ENCODE peak calls at places on chromosomes 16 and 17, in ten cellular contexts. A is A549, C is endothelial cell of umbilical vein, Z is suprapubic skin, B is psoas muscle, Q is PC-3, W is Caco-2, S is adrenal gland, K is fibroblast of lung, E is HFF-Myc. F is an unnamed sample.

GRCh38 chr16:78675312-78675711 is 575.9 kb downstream of the WWOX start:
- DNase-seq in A (no peak), C (no peak), Z (no peak), B (no peak), Q (peak), W (no peak), S (no peak), K (peak), E (no peak), F (no peak)

GRCh38 chr17:39621523-39622379 is 5.0 kb upstream of the PPP1R1B start:
- DNase-seq in A (peak), C (peak), Z (peak), B (peak), Q (peak), W (peak), S (peak), K (peak), E (peak), F (peak)

GRCh38 chr16:8764486-8765250 is 32.8 kb downstream of the TMEM186 start:
- DNase-seq in A (no peak), C (no peak), Z (peak), B (no peak), Q (no peak), W (no peak), S (no peak), K (no peak), E (no peak), F (no peak)

GRCh38 chr17:42560246-42560645 is 1.7 kb upstream of the COASY start:
- DNase-seq in A (no peak), C (no peak), Z (no peak), B (no peak), Q (no peak), W (no peak), S (no peak), K (no peak), E (no peak), F (no peak)

GRCh38 chr17:40060887-40061480 is 1.8 kb upstream of the THRA start:
- DNase-seq in A (no peak), C (no peak), Z (no peak), B (no peak), Q (no peak), W (no peak), S (no peak), K (no peak), E (no peak), F (no peak)

GRCh38 chr17:81947189-81947588 is at the start of gene MYADML2:
- DNase-seq in A (no peak), C (no peak), Z (peak), B (no peak), Q (no peak), W (no peak), S (no peak), K (no peak), E (no peak), F (no peak)

GRCh38 chr17:30234954-30235353 is 543 bp downstream of the SLC6A4 start:
- DNase-seq in A (no peak), C (no peak), Z (no peak), B (no peak), Q (no peak), W (no peak), S (no peak), K (no peak), E (no peak), F (no peak)

GRCh38 chr17:34781071-34781470 is 180.2 kb downstream of the CCT6B start:
- DNase-seq in A (no peak), C (no peak), Z (no peak), B (no peak), Q (no peak), W (no peak), S (no peak), K (no peak), E (no peak), F (no peak)

GRCh38 chr17:69358688-69359596 is 32.0 kb upstream of the ABCA5 start:
- DNase-seq in A (no peak), C (peak), Z (no peak), B (no peak), Q (peak), W (peak), S (no peak), K (no peak), E (no peak), F (no peak)

GRCh38 chr17:40645291-40645690 is 2.3 kb downstream of the SMARCE1 start:
- DNase-seq in A (no peak), C (no peak), Z (no peak), B (no peak), Q (no peak), W (no peak), S (no peak), K (no peak), E (no peak), F (no peak)

DNA sequence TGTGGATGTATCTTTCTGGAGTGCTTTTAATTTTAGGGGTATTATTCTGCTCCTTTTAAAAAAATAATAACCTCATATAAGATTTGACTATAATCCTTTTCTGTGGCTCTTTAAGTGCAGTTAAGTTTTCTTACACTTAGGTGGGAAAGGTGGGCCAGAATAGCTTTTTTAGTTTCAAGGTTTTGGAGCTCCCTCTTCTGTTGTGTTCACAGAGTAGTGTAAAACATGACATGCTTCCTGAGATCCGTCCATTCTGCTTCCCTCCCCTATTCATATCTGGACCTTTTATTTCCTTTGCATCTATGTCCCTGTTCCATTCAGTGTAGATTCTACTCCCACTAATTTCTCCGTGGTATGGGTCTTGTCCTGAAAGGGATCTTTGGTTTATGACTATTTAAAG is 12.8 kb downstream of the LRRC36 start:
- DNase-seq in A (no peak), C (peak), Z (no peak), B (no peak), Q (peak), W (peak), S (no peak), K (peak), E (peak), F (peak)
- TF ChIP-seq CTCF in A (peak), C (no peak), Z (no peak), B (no peak), Q (peak), W (peak), S (no peak), K (peak), E (peak), F (peak)

GRCh38 chr16:85728879-85729278 is 22.0 kb downstream of the C16orf74 start:
- DNase-seq in A (no peak), C (no peak), Z (no peak), B (no peak), Q (no peak), W (no peak), S (no peak), K (no peak), E (no peak), F (no peak)
- TF ChIP-seq CTCF in A (no peak), C (peak), Z (no peak), B (no peak), Q (peak), W (no peak), S (no peak), K (peak), E (peak), F (peak)

GRCh38 chr16:55508941-55509920 is at the start of gene LPCAT2:
- DNase-seq in A (peak), C (peak), Z (peak), B (peak), Q (peak), W (peak), S (peak), K (peak), E (peak), F (peak)
- TF ChIP-seq CTCF in A (no peak), C (no peak), Z (no peak), B (no peak), Q (no peak), W (peak), S (no peak), K (no peak), E (no peak), F (no peak)

GRCh38 chr17:74086992-74087391 is 116.5 kb upstream of the RPL38 start:
- DNase-seq in A (no peak), C (no peak), Z (no peak), B (no peak), Q (no peak), W (no peak), S (no peak), K (no peak), E (no peak), F (no peak)

GRCh38 chr17:74089869-74090464 is 113.5 kb upstream of the RPL38 start:
- DNase-seq in A (peak), C (no peak), Z (no peak), B (no peak), Q (peak), W (peak), S (no peak), K (peak), E (no peak), F (peak)

GRCh38 chr17:74083321-74083720 is 120.2 kb upstream of the RPL38 start:
- DNase-seq in A (no peak), C (no peak), Z (no peak), B (no peak), Q (no peak), W (no peak), S (no peak), K (no peak), E (no peak), F (no peak)

GRCh38 chr17:74080936-74081335 is 122.5 kb upstream of the RPL38 start:
- DNase-seq in A (no peak), C (no peak), Z (no peak), B (no peak), Q (no peak), W (no peak), S (no peak), K (no peak), E (no peak), F (no peak)

GRCh38 chr17:74085434-74085833 is 118.0 kb upstream of the RPL38 start:
- DNase-seq in A (no peak), C (no peak), Z (no peak), B (no peak), Q (no peak), W (peak), S (no peak), K (no peak), E (no peak), F (no peak)
- TF ChIP-seq CTCF in A (no peak), C (no peak), Z (no peak), B (no peak), Q (peak), W (no peak), S (no peak), K (peak), E (peak), F (no peak)